ENCODE peak calls at places on chromosomes 7 and 10, in five cellular contexts. O is stomach, Y is A549, E is tibial artery, A is coronary artery. W is an unnamed sample.

GRCh38 chr7:33509251-33509650 is 379.9 kb downstream of the BBS9 start:
- DNase-seq in O (no peak), Y (no peak), E (no peak), A (no peak), W (no peak)

GRCh38 chr7:104397442-104397841 is 69.0 kb downstream of the LHFPL3 start:
- DNase-seq in O (no peak), Y (no peak), E (no peak), A (no peak), W (no peak)

GRCh38 chr10:79049931-79050895 is 18.6 kb upstream of the ZMIZ1 start:
- DNase-seq in O (no peak), Y (no peak), E (peak; percentile 9), A (peak; percentile 55), W (no peak)

GRCh38 chr7:96449094-96449493 is 127.2 kb upstream of the SLC25A13 start:
- DNase-seq in O (no peak), Y (no peak), E (no peak), A (no peak), W (no peak)

GRCh38 chr10:31099664-31100063 is 68.0 kb upstream of the ZNF438 start:
- DNase-seq in O (peak; percentile 46), Y (peak; percentile 50), E (no peak), A (no peak), W (no peak)

GRCh38 chr7:93148135-93148534 is at the start of gene SAMD9L:
- DNase-seq in O (no peak), Y (peak; percentile 4), E (no peak), A (no peak), W (no peak)

GRCh38 chr7:36606442-36607205 is 117.7 kb downstream of the AOAH start:
- DNase-seq in O (no peak), Y (no peak), E (no peak), A (no peak), W (no peak)

GRCh38 chr7:20229652-20230500 is 12.7 kb upstream of the MACC1 start:
- DNase-seq in O (no peak), Y (peak; percentile 35), E (no peak), A (no peak), W (no peak)

GRCh38 chr10:98478430-98479222 is 31.9 kb upstream of the HPS1 start:
- DNase-seq in O (no peak), Y (no peak), E (no peak), A (no peak), W (no peak)

GRCh38 chr7:45469103-45469502 is 105.1 kb upstream of the ADCY1 start:
- DNase-seq in O (no peak), Y (no peak), E (no peak), A (no peak), W (no peak)

GRCh38 chr7:30412810-30413504 is 65.6 kb downstream of the NOD1 start:
- DNase-seq in O (peak; percentile 43), Y (peak; percentile 85), E (peak; percentile 35), A (no peak), W (no peak)

GRCh38 chr10:103847909-103848468 is 7.4 kb downstream of the SH3PXD2A start:
- DNase-seq in O (no peak), Y (no peak), E (no peak), A (no peak), W (no peak)

GRCh38 chr10:78042752-78043104 is 9.1 kb downstream of the RPS24 start:
- DNase-seq in O (no peak), Y (no peak), E (no peak), A (no peak), W (no peak)

GRCh38 chr7:102927303-102927933 is 14.6 kb downstream of the LRRC17 start:
- DNase-seq in O (no peak), Y (no peak), E (no peak), A (no peak), W (no peak)

GRCh38 chr10:121469797-121470606 is 128.2 kb downstream of the FGFR2 start:
- DNase-seq in O (no peak), Y (no peak), E (no peak), A (no peak), W (no peak)

GRCh38 chr10:123884351-123884906 is 7.2 kb downstream of the CPXM2 start:
- DNase-seq in O (no peak), Y (no peak), E (no peak), A (peak; percentile 54), W (no peak)

GRCh38 chr7:2230226-2230625 is 2.5 kb downstream of the MAD1L1 start:
- DNase-seq in O (no peak), Y (no peak), E (no peak), A (no peak), W (no peak)

GRCh38 chr10:74888947-74889661 is 62.7 kb downstream of the KAT6B start:
- DNase-seq in O (no peak), Y (no peak), E (no peak), A (no peak), W (no peak)

GRCh38 chr7:39746162-39746782 is 122.9 kb downstream of the RALA start:
- DNase-seq in O (peak; percentile 80), Y (peak; percentile 74), E (peak; percentile 82), A (peak; percentile 73), W (peak; percentile 59)

GRCh38 chr10:73183882-73184281 is 16.0 kb downstream of the FAM149B1 start:
- DNase-seq in O (no peak), Y (no peak), E (no peak), A (no peak), W (no peak)

GRCh38 chr7:102244601-102245000 is 42.1 kb upstream of the SH2B2 start:
- DNase-seq in O (no peak), Y (no peak), E (no peak), A (no peak), W (no peak)

GRCh38 chr10:28845009-28845682 is 167.8 kb downstream of the BAMBI start:
- DNase-seq in O (no peak), Y (no peak), E (no peak), A (no peak), W (no peak)

GRCh38 chr7:133748443-133749407 is 378.4 kb upstream of the LRGUK start:
- DNase-seq in O (no peak), Y (no peak), E (no peak), A (no peak), W (no peak)

GRCh38 chr10:11150876-11151275 is 133.2 kb downstream of the CELF2 start:
- DNase-seq in O (no peak), Y (no peak), E (no peak), A (no peak), W (no peak)

GRCh38 chr7:112050205-112050881 is 155.9 kb downstream of the DOCK4 start:
- DNase-seq in O (no peak), Y (no peak), E (no peak), A (no peak), W (no peak)

GRCh38 chr7:112049555-112049954 is 156.6 kb downstream of the DOCK4 start:
- DNase-seq in O (no peak), Y (no peak), E (no peak), A (no peak), W (no peak)

GRCh38 chr7:112045222-112045621 is 161.0 kb downstream of the DOCK4 start:
- DNase-seq in O (no peak), Y (no peak), E (no peak), A (no peak), W (no peak)

GRCh38 chr7:112042631-112043030 is 163.6 kb downstream of the DOCK4 start:
- DNase-seq in O (no peak), Y (no peak), E (no peak), A (no peak), W (no peak)

GRCh38 chr7:112047421-112047820 is 158.8 kb downstream of the DOCK4 start:
- DNase-seq in O (no peak), Y (no peak), E (no peak), A (no peak), W (no peak)
- H3K4me3 ChIP-seq in O (no peak overlapping the region), Y (no peak overlapping the region), E (no peak overlapping the region), A (no peak overlapping the region), W (no peak overlapping the region)

DNA sequence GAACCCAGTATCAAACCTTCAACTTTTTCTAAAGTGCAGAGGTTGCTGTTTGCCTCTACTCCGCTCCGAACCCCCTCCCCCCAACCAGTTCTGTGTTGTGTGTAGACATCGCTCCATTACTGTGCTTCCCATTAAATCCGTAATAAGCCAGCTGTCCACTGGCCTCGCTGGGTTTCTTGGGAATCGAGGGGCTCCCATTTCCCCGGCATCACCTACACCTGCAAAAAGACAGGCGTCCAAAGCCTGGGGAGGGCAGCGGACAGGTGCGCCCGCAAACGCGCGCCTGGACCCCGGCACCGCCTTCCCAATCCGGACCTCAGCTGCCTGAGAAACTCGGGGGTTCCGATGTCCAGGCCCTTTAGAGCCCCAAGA is 631 bp downstream of the RTKN2 start:
- DNase-seq in O (no peak), Y (no peak), E (no peak), A (no peak), W (no peak)
- H3K4me3 ChIP-seq in O (peak overlapping the region; percentile 70), Y (peak overlapping the region; percentile 63), E (peak overlapping the region; percentile 66), A (peak overlapping the region; percentile 80), W (peak overlapping the region; percentile 58)

DNA sequence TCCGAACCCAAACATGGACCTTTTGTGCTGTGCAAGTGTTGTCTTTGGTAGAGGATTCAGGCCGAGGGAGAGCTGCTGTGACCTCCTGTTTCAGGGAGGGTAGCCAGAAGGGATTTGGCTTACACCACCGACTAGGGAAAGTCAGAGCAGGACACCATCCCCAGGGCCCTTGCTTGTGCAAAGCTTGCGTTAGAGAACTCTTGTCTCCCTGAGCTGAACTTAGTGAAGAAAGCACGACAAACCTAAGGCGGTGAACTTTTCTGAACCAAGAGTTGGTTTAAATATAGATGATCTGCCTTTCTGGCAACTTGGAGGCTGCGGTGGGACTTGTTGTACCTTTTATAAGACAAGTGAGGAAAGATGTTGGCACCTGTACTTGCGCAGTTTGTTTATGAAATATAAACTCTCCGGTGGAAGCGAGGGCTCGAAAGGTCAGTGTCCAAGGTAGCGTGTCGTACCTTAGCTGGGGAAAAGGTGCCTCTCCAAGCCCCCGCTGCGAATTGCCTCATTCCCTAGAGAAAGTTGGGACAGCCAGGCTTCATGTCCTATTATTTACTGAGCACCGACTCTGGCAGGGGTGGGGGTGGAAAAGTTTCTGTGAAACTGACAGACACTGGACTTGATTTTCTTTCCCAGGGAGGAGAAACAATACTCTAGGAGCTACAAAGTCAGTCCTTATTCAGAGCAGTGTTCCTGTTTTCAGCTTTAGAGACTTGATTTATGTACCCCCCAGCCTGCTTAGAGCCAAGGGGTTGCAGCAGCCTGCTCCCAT is 31.6 kb downstream of the WBP1L start:
- DNase-seq in O (no peak), Y (no peak), E (peak; percentile 92), A (peak; percentile 97), W (no peak)
- H3K4me3 ChIP-seq in O (peak overlapping the region; percentile 28), Y (no peak overlapping the region), E (peak overlapping the region; percentile 49), A (peak overlapping the region; percentile 69), W (no peak overlapping the region)

GRCh38 chr10:71213761-71214440 is 1.5 kb downstream of the UNC5B start:
- DNase-seq in O (no peak), Y (peak; percentile 33), E (peak; percentile 41), A (peak; percentile 76), W (no peak)

GRCh38 chr10:71213127-71213616 is 802 bp downstream of the UNC5B start:
- DNase-seq in O (peak; percentile 79), Y (peak; percentile 75), E (peak; percentile 62), A (peak; percentile 75), W (no peak)

GRCh38 chr10:71216751-71217265 is 4.4 kb downstream of the UNC5B start:
- DNase-seq in O (peak; percentile 23), Y (no peak), E (no peak), A (peak; percentile 71), W (no peak)

GRCh38 chr10:71216363-71216695 is 4.0 kb downstream of the UNC5B start:
- DNase-seq in O (peak; percentile 18), Y (no peak), E (no peak), A (peak; percentile 38), W (no peak)

DNA sequence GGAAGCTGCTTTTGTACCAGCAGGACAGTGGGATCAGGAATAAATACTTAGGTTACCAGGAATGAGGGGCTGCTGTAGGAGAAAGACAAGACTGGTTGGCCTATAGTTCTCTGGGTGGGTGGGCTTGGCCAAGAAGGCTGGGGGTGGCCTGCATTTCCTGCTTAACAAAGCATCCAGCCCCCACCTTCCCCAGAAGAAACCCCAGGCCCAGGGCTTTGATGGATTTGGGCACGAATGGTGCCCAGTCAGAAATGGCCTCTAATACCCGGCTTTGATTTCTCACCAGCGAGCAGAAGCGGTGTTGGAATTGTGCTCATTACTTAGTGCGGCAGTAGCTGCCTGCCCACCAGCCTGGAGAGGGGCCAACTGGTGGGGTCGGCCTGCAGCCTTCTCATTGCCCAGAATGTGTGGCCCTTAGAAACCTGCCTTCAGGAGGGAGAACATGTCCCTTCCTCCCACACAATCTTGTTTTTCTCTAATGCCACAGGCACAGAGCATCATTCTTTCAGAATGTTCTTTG is 2.3 kb downstream of the UNC5B start:
- DNase-seq in O (peak; percentile 23), Y (no peak), E (no peak), A (peak; percentile 70), W (no peak)
- H3K4me3 ChIP-seq in O (peak overlapping the region; percentile 79), Y (no peak overlapping the region), E (no peak overlapping the region), A (peak overlapping the region; percentile 88), W (no peak overlapping the region)

W was measured in CD8-positive, alpha-beta T cell.